ENCODE peak calls at places on chromosome 9, in four cellular contexts. One of them, this sample, is unnamed.

GRCh38 chr9:17837931-17838330 is 259.1 kb downstream of the SH3GL2 start:
- DNase-seq in HepG2: peak
- DNase-seq in GM12878: no peak
- DNase-seq in K562: no peak
- DNase-seq in this sample: no peak

GRCh38 chr9:136044207-136044970 is 50.7 kb downstream of the NACC2 start:
- DNase-seq in GM12878: no peak
- DNase-seq in K562: no peak
- DNase-seq in HepG2: no peak
- DNase-seq in this sample: no peak

GRCh38 chr9:72612449-72612848 is 91.0 kb downstream of the TMC1 start:
- DNase-seq in GM12878: no peak
- DNase-seq in K562: no peak
- DNase-seq in HepG2: no peak
- DNase-seq in this sample: no peak

GRCh38 chr9:32776201-32776600 is 7.1 kb upstream of the TMEM215 start:
- DNase-seq in GM12878: no peak
- DNase-seq in K562: no peak
- DNase-seq in HepG2: no peak
- DNase-seq in this sample: no peak

GRCh38 chr9:36802171-36802920 is 229.7 kb downstream of the MELK start:
- DNase-seq in GM12878: no peak
- DNase-seq in K562: no peak
- DNase-seq in HepG2: no peak
- DNase-seq in this sample: no peak

GRCh38 chr9:2125909-2126308 is 110.8 kb downstream of the SMARCA2 start:
- DNase-seq in K562: no peak
- DNase-seq in HepG2: no peak
- DNase-seq in GM12878: peak
- DNase-seq in this sample: no peak

GRCh38 chr9:127122176-127123151 is at the start of gene ANGPTL2:
- DNase-seq in GM12878: no peak
- DNase-seq in HepG2: peak
- DNase-seq in K562: peak
- DNase-seq in this sample: peak

GRCh38 chr9:137243626-137244485 is 2.8 kb downstream of the TUBB4B start:
- DNase-seq in HepG2: no peak
- DNase-seq in GM12878: no peak
- DNase-seq in K562: no peak
- DNase-seq in this sample: no peak

GRCh38 chr9:94806307-94806893 is 79.9 kb downstream of the AOPEP start:
- DNase-seq in GM12878: peak
- DNase-seq in HepG2: no peak
- DNase-seq in K562: no peak
- DNase-seq in this sample: no peak

GRCh38 chr9:9791621-9792020 is 821.2 kb downstream of the PTPRD start:
- DNase-seq in HepG2: no peak
- DNase-seq in GM12878: no peak
- DNase-seq in K562: no peak
- DNase-seq in this sample: no peak

GRCh38 chr9:121598167-121599000 is 53.0 kb upstream of the DAB2IP start:
- DNase-seq in HepG2: no peak
- DNase-seq in K562: no peak
- DNase-seq in GM12878: no peak
- DNase-seq in this sample: peak

GRCh38 chr9:92463387-92463786 is 18.9 kb downstream of the ASPN start:
- DNase-seq in GM12878: no peak
- DNase-seq in K562: no peak
- DNase-seq in HepG2: no peak
- DNase-seq in this sample: no peak

GRCh38 chr9:79902937-79903600 is 331.3 kb downstream of the TLE4 start:
- DNase-seq in HepG2: no peak
- DNase-seq in GM12878: no peak
- DNase-seq in K562: no peak
- DNase-seq in this sample: no peak

GRCh38 chr9:4221936-4222335 is 77.9 kb downstream of the GLIS3 start:
- DNase-seq in K562: no peak
- DNase-seq in GM12878: no peak
- DNase-seq in HepG2: no peak
- DNase-seq in this sample: no peak

GRCh38 chr9:136625101-136626065 is 37.3 kb upstream of the EGFL7 start:
- DNase-seq in GM12878: no peak
- DNase-seq in HepG2: peak
- DNase-seq in K562: peak
- DNase-seq in this sample: no peak

GRCh38 chr9:91253488-91253887 is 108.2 kb downstream of the AUH start:
- DNase-seq in GM12878: no peak
- DNase-seq in K562: peak
- DNase-seq in HepG2: peak
- DNase-seq in this sample: no peak

GRCh38 chr9:4497855-4498254 is 7.6 kb downstream of the SLC1A1 start:
- DNase-seq in HepG2: no peak
- DNase-seq in GM12878: no peak
- DNase-seq in K562: no peak
- DNase-seq in this sample: no peak

GRCh38 chr9:120698766-120699165 is 15.5 kb downstream of the MEGF9 start:
- DNase-seq in HepG2: no peak
- DNase-seq in GM12878: no peak
- DNase-seq in K562: no peak
- DNase-seq in this sample: no peak

GRCh38 chr9:116978155-116978554 is 291.1 kb downstream of the TRIM32 start:
- DNase-seq in K562: no peak
- DNase-seq in GM12878: no peak
- DNase-seq in HepG2: no peak
- DNase-seq in this sample: no peak

GRCh38 chr9:113558632-113559502 is 95.3 kb downstream of the RGS3 start:
- DNase-seq in K562: no peak
- DNase-seq in GM12878: no peak
- DNase-seq in HepG2: peak
- DNase-seq in this sample: no peak

GRCh38 chr9:136533775-136534157 is 12.1 kb downstream of the NOTCH1 start:
- DNase-seq in HepG2: no peak
- DNase-seq in K562: no peak
- DNase-seq in GM12878: no peak
- DNase-seq in this sample: no peak

GRCh38 chr9:34400275-34400674 is 23.6 kb upstream of the MYORG start:
- DNase-seq in K562: no peak
- DNase-seq in HepG2: no peak
- DNase-seq in GM12878: no peak
- DNase-seq in this sample: peak

GRCh38 chr9:114011313-114011712 is 66.8 kb downstream of the AMBP start:
- DNase-seq in GM12878: no peak
- DNase-seq in HepG2: no peak
- DNase-seq in K562: no peak
- DNase-seq in this sample: peak

GRCh38 chr9:117744856-117745389 is 40.7 kb downstream of the TLR4 start:
- DNase-seq in GM12878: no peak
- DNase-seq in HepG2: no peak
- DNase-seq in K562: no peak
- DNase-seq in this sample: peak

GRCh38 chr9:96450613-96451544 is 910 bp downstream of the HABP4 start:
- DNase-seq in K562: no peak
- DNase-seq in HepG2: peak
- DNase-seq in GM12878: no peak
- DNase-seq in this sample: peak

GRCh38 chr9:121233906-121234901 is 32.5 kb upstream of the RAB14 start:
- DNase-seq in HepG2: no peak
- DNase-seq in GM12878: no peak
- DNase-seq in K562: peak
- DNase-seq in this sample: no peak

GRCh38 chr9:4604678-4605095 is 57.4 kb upstream of the PLPP6 start:
- DNase-seq in GM12878: peak
- DNase-seq in HepG2: peak
- DNase-seq in K562: peak
- DNase-seq in this sample: peak

GRCh38 chr9:35277649-35278359 is 116.0 kb downstream of the UNC13B start:
- DNase-seq in HepG2: no peak
- DNase-seq in GM12878: no peak
- DNase-seq in K562: no peak
- DNase-seq in this sample: no peak

GRCh38 chr9:33029106-33029788 is 4.2 kb downstream of the DNAJA1 start:
- DNase-seq in K562: no peak
- DNase-seq in GM12878: no peak
- DNase-seq in HepG2: peak
- DNase-seq in this sample: no peak

GRCh38 chr9:99590879-99591278 is 230.8 kb upstream of the NR4A3 start:
- DNase-seq in K562: no peak
- DNase-seq in HepG2: no peak
- DNase-seq in GM12878: no peak
- DNase-seq in this sample: no peak

GRCh38 chr9:125932012-125932411 is 184.8 kb downstream of the PBX3 start:
- DNase-seq in K562: no peak
- DNase-seq in GM12878: no peak
- DNase-seq in HepG2: no peak
- DNase-seq in this sample: no peak

GRCh38 chr9:78407636-78408312 is 110.8 kb downstream of the PSAT1 start:
- DNase-seq in GM12878: no peak
- DNase-seq in K562: no peak
- DNase-seq in HepG2: no peak
- DNase-seq in this sample: no peak

GRCh38 chr9:120926397-120926928 is at the start of gene TRAF1:
- DNase-seq in HepG2: no peak
- DNase-seq in GM12878: no peak
- DNase-seq in K562: no peak
- DNase-seq in this sample: no peak

GRCh38 chr9:76441551-76442322 is 17.2 kb upstream of the GCNT1 start:
- DNase-seq in K562: no peak
- DNase-seq in HepG2: no peak
- DNase-seq in GM12878: peak
- DNase-seq in this sample: no peak

GRCh38 chr9:134407123-134407779 is 81.0 kb downstream of the RXRA start:
- DNase-seq in HepG2: no peak
- DNase-seq in K562: peak
- DNase-seq in GM12878: peak
- DNase-seq in this sample: peak

GRCh38 chr9:61666849-61667371 is 477.1 kb downstream of the SPATA31A7 start:
- DNase-seq in HepG2: no peak
- DNase-seq in GM12878: no peak
- DNase-seq in K562: no peak
- DNase-seq in this sample: no peak
- TF ChIP-seq ESRRA in HepG2: no peak
- TF ChIP-seq ESRRA in GM12878: no peak
- TF ChIP-seq ESRRA in K562: no peak
- TF ChIP-seq ESRRA in this sample: no peak

GRCh38 chr9:101951598-101951997 is 213.2 kb upstream of the GRIN3A start:
- DNase-seq in K562: no peak
- DNase-seq in GM12878: no peak
- DNase-seq in HepG2: no peak
- DNase-seq in this sample: no peak
- TF ChIP-seq CBFB in K562: no peak
- TF ChIP-seq CBFB in GM12878: no peak
- TF ChIP-seq CBFB in HepG2: no peak
- TF ChIP-seq CBFB in this sample: no peak

DNA sequence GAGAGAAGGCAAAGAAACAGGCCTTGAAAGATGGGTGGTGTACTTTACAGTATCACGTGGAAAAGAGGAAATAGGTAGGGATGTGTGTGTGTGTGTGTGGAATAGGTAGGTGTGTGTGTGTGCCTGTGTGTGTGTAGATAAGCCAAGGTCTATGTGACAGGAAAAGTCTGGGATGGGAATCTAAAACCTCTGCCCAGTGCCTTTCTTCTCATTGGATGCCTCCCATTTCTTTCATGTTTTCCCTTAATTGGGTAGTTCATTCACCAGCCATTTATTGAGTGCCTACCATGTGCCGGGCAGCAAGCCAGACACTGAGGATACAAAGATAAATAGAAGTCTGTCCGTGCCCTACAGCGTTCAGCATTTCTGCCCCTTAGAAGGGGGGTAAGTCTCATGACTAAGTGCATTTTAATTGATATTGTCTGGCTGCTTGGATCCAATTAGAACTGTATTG is 1.0 kb downstream of the URM1 start:
- DNase-seq in K562: no peak
- DNase-seq in GM12878: no peak
- DNase-seq in HepG2: no peak
- DNase-seq in this sample: no peak
- TF ChIP-seq SP1 in K562: no peak
- TF ChIP-seq SP1 in GM12878: no peak
- TF ChIP-seq SP1 in HepG2: no peak
- TF ChIP-seq SP1 in this sample: no peak

DNA sequence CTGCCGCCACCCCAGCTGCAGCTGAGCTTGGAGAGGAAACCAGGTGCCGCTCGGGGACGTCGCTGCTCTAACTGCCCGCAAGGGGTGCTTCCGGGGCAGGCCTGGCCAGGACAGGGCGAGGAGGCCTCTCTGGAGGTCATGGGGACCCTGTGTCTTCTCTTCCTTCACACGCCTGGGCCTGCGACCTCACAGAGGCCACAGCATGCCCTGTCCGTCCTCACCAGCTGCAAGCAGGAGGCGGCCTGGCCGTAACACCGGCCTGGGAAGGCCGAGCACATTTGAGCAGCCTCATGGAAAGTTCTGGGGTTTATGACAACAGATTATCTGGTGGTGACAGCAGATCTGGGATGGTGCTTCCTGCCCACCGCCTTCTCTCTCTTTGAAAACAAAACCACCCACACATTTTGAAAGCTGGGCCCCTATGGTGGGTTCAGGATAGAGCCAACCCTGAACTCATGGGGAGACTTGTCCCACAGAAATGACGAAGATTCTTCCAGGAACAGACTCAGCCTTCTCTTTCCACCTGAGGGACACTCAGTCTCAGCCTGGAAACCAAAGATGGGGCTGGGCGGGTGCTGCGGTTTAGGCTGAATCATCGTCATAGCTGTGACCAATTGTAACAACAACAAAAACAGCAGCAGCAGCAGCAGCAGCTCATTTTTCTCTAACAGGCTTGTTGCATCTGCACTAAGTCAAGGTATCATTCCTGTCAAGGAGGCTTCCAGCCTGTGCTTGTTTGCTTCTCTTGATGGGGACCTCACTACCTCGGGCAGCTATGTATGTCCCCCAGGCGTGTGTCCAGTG is 99.6 kb upstream of the RAPGEF1 start:
- DNase-seq in HepG2: no peak
- DNase-seq in K562: no peak
- DNase-seq in GM12878: no peak
- DNase-seq in this sample: no peak
- TF ChIP-seq ESRRA in HepG2: no peak
- TF ChIP-seq ESRRA in K562: no peak
- TF ChIP-seq ESRRA in GM12878: no peak
- TF ChIP-seq ESRRA in this sample: no peak

GRCh38 chr9:98031169-98031568 is 25.4 kb upstream of the NANS start:
- DNase-seq in K562: no peak
- DNase-seq in GM12878: no peak
- DNase-seq in HepG2: no peak
- DNase-seq in this sample: no peak

GRCh38 chr9:98034593-98035546 is 21.7 kb upstream of the NANS start:
- DNase-seq in GM12878: peak
- DNase-seq in K562: peak
- DNase-seq in HepG2: peak
- DNase-seq in this sample: peak

GRCh38 chr9:98037362-98037761 is 19.2 kb upstream of the NANS start:
- DNase-seq in HepG2: no peak
- DNase-seq in GM12878: no peak
- DNase-seq in K562: no peak
- DNase-seq in this sample: no peak

GRCh38 chr9:98031935-98032334 is 24.6 kb upstream of the NANS start:
- DNase-seq in K562: no peak
- DNase-seq in HepG2: no peak
- DNase-seq in GM12878: no peak
- DNase-seq in this sample: no peak
- TF ChIP-seq CBFB in K562: no peak
- TF ChIP-seq CBFB in HepG2: no peak
- TF ChIP-seq CBFB in GM12878: no peak
- TF ChIP-seq CBFB in this sample: no peak

This sample was measured in WTC11.